ENCODE peak calls at places on chromosomes 2 and 18, in nine cellular contexts. I is RWPE1, K is amygdala, N is NCI-H1436, M is iPS-NIHi11, E is lung, W is frontal cortex, H is lower lobe of right lung, U is substantia nigra. V is an unnamed sample.

GRCh38 chr18:37533647-37534565 is 31.7 kb downstream of the CELF4 start:
- DNase-seq in I (peak), K (no peak), N (no peak), M (peak), E (no peak), W (no peak), H (no peak), U (no peak), V (no peak)

GRCh38 chr18:3449702-3450357 is at the start of gene TGIF1:
- DNase-seq in I (peak), K (no peak), N (no peak), M (peak), E (peak), W (peak), H (peak), U (no peak), V (peak)

GRCh38 chr2:241482556-241482955 is 25.8 kb downstream of the STK25 start:
- DNase-seq in I (no peak), K (no peak), N (no peak), M (no peak), E (no peak), W (no peak), H (no peak), U (no peak), V (no peak)

GRCh38 chr2:85886585-85886984 is 2.2 kb downstream of the ST3GAL5 start:
- DNase-seq in I (peak), K (no peak), N (no peak), M (no peak), E (peak), W (peak), H (peak), U (no peak), V (no peak)

GRCh38 chr18:58583569-58583968 is 45.3 kb downstream of the ALPK2 start:
- DNase-seq in I (no peak), K (no peak), N (no peak), M (no peak), E (no peak), W (no peak), H (no peak), U (no peak), V (no peak)

GRCh38 chr2:18829331-18829902 is 240.0 kb upstream of the NT5C1B start:
- DNase-seq in I (peak), K (no peak), N (no peak), M (no peak), E (no peak), W (no peak), H (no peak), U (no peak), V (no peak)

GRCh38 chr2:66874411-66874810 is 439.5 kb downstream of the MEIS1 start:
- DNase-seq in I (no peak), K (no peak), N (no peak), M (no peak), E (no peak), W (no peak), H (no peak), U (no peak), V (no peak)

GRCh38 chr2:222939208-222939846 is 78.5 kb downstream of the ACSL3 start:
- DNase-seq in I (peak), K (no peak), N (no peak), M (peak), E (no peak), W (no peak), H (no peak), U (no peak), V (peak)

GRCh38 chr18:31100598-31101147 is 1.5 kb downstream of the DSC2 start:
- DNase-seq in I (no peak), K (no peak), N (no peak), M (peak), E (no peak), W (no peak), H (no peak), U (no peak), V (no peak)

GRCh38 chr2:222300725-222301295 is 2.0 kb upstream of the PAX3 start:
- DNase-seq in I (no peak), K (no peak), N (no peak), M (no peak), E (no peak), W (no peak), H (no peak), U (no peak), V (peak)

GRCh38 chr2:158781562-158781961 is 13.6 kb upstream of the DAPL1 start:
- DNase-seq in I (peak), K (no peak), N (no peak), M (no peak), E (no peak), W (no peak), H (no peak), U (no peak), V (no peak)

GRCh38 chr2:160442603-160443002 is 51.0 kb downstream of the RBMS1 start:
- DNase-seq in I (no peak), K (no peak), N (no peak), M (no peak), E (no peak), W (no peak), H (no peak), U (no peak), V (no peak)

GRCh38 chr18:36601316-36601715 is 227.5 kb downstream of the TPGS2 start:
- DNase-seq in I (no peak), K (no peak), N (no peak), M (no peak), E (no peak), W (no peak), H (no peak), U (no peak), V (no peak)

GRCh38 chr2:45647986-45648520 is 3.4 kb upstream of the PRKCE start:
- DNase-seq in I (no peak), K (no peak), N (no peak), M (no peak), E (no peak), W (no peak), H (no peak), U (no peak), V (no peak)

GRCh38 chr2:31263636-31264190 is 29.8 kb downstream of the EHD3 start:
- DNase-seq in I (no peak), K (no peak), N (no peak), M (no peak), E (no peak), W (no peak), H (no peak), U (no peak), V (no peak)

GRCh38 chr18:26442139-26442538 is 106.2 kb downstream of the KCTD1 start:
- DNase-seq in I (no peak), K (no peak), N (no peak), M (no peak), E (no peak), W (no peak), H (no peak), U (no peak), V (no peak)